ENCODE peak calls at places on chromosomes 12 and 14, in seven cellular contexts. R is foreskin melanocyte, H is nephron progenitor cell, D is HS-5, E is T-helper 2 cell, F is fibroblast of mammary gland, I is aorta. C is an unnamed sample.

GRCh38 chr12:66571361-66571760 is 107.5 kb downstream of the GRIP1 start:
- DNase-seq in R (peak), H (no peak), D (no peak), E (no peak), F (no peak), I (no peak), C (no peak)

GRCh38 chr14:49853572-49854375 is 1.2 kb upstream of the NEMF start:
- DNase-seq in R (peak), H (peak), D (no peak), E (peak), F (peak), I (peak), C (peak)

GRCh38 chr14:70642313-70643235 is 858 bp downstream of the TTC9 start:
- DNase-seq in R (no peak), H (peak), D (no peak), E (no peak), F (no peak), I (peak), C (peak)

GRCh38 chr12:6263931-6264330 is 46.6 kb upstream of the PLEKHG6 start:
- DNase-seq in R (no peak), H (no peak), D (no peak), E (no peak), F (no peak), I (no peak), C (peak)

GRCh38 chr12:85951823-85952222 is 77.7 kb downstream of the NTS start:
- DNase-seq in R (peak), H (no peak), D (no peak), E (no peak), F (peak), I (no peak), C (no peak)

GRCh38 chr14:103545219-103545914 is 16.4 kb downstream of the TRMT61A start:
- DNase-seq in R (no peak), H (no peak), D (no peak), E (no peak), F (no peak), I (peak), C (peak)

GRCh38 chr12:75766263-75767160 is 255.1 kb upstream of the KRR1 start:
- DNase-seq in R (peak), H (no peak), D (peak), E (no peak), F (peak), I (no peak), C (no peak)

GRCh38 chr14:36807727-36808126 is 146.1 kb downstream of the PAX9 start:
- DNase-seq in R (no peak), H (no peak), D (no peak), E (no peak), F (no peak), I (no peak), C (no peak)

GRCh38 chr14:59276235-59276634 is 87.8 kb downstream of the DAAM1 start:
- DNase-seq in R (no peak), H (no peak), D (no peak), E (no peak), F (no peak), I (no peak), C (no peak)

GRCh38 chr14:72736791-72737559 is 156.9 kb downstream of the DPF3 start:
- DNase-seq in R (no peak), H (no peak), D (no peak), E (no peak), F (peak), I (no peak), C (peak)

GRCh38 chr12:80412343-80412953 is 31.6 kb upstream of the PTPRQ start:
- DNase-seq in R (peak), H (peak), D (peak), E (no peak), F (peak), I (no peak), C (peak)

GRCh38 chr12:6570264-6570887 is 2.3 kb upstream of the NOP2 start:
- DNase-seq in R (no peak), H (peak), D (no peak), E (no peak), F (peak), I (peak), C (peak)

GRCh38 chr14:99602054-99602787 is 1.8 kb downstream of the CCDC85C start:
- DNase-seq in R (no peak), H (peak), D (no peak), E (no peak), F (no peak), I (no peak), C (no peak)

GRCh38 chr14:90091393-90091792 is 29.6 kb downstream of the KCNK13 start:
- DNase-seq in R (no peak), H (no peak), D (no peak), E (no peak), F (peak), I (no peak), C (no peak)

GRCh38 chr12:71186571-71187288 is 28.9 kb upstream of the TSPAN8 start:
- DNase-seq in R (no peak), H (no peak), D (no peak), E (no peak), F (peak), I (no peak), C (no peak)

GRCh38 chr12:104505095-104505819 is 48.5 kb downstream of the CHST11 start:
- DNase-seq in R (no peak), H (no peak), D (no peak), E (no peak), F (no peak), I (no peak), C (peak)

GRCh38 chr12:12398026-12398859 is 41.4 kb downstream of the BORCS5 start:
- DNase-seq in R (peak), H (no peak), D (peak), E (no peak), F (peak), I (no peak), C (no peak)

GRCh38 chr14:58077621-58078020 is 74.4 kb downstream of the ARMH4 start:
- DNase-seq in R (no peak), H (no peak), D (peak), E (no peak), F (peak), I (no peak), C (no peak)

GRCh38 chr14:56797569-56798446 is 12.5 kb downstream of the OTX2 start:
- DNase-seq in R (no peak), H (peak), D (no peak), E (no peak), F (no peak), I (no peak), C (no peak)

GRCh38 chr14:101972126-101972785 is 7.9 kb downstream of the DYNC1H1 start:
- DNase-seq in R (peak), H (no peak), D (peak), E (no peak), F (peak), I (peak), C (peak)

GRCh38 chr12:55637467-55637866 is 775 bp downstream of the OR10P1 start:
- DNase-seq in R (no peak), H (no peak), D (no peak), E (no peak), F (no peak), I (no peak), C (no peak)

GRCh38 chr12:62259311-62259992 is 752 bp upstream of the USP15 start:
- DNase-seq in R (no peak), H (no peak), D (no peak), E (no peak), F (no peak), I (no peak), C (no peak)

GRCh38 chr12:121966959-121967358 is 48.6 kb downstream of the CFAP251 start:
- DNase-seq in R (peak), H (no peak), D (no peak), E (no peak), F (no peak), I (no peak), C (no peak)

GRCh38 chr14:28576523-28576922 is 190.1 kb upstream of the FOXG1 start:
- DNase-seq in R (no peak), H (no peak), D (no peak), E (no peak), F (no peak), I (no peak), C (no peak)

GRCh38 chr14:48983355-48983888 is 602.8 kb downstream of the RPS29 start:
- DNase-seq in R (no peak), H (no peak), D (no peak), E (no peak), F (no peak), I (no peak), C (no peak)

GRCh38 chr12:52164624-52165023 is 27.2 kb downstream of the KRT80 start:
- DNase-seq in R (no peak), H (no peak), D (no peak), E (no peak), F (no peak), I (no peak), C (no peak)

GRCh38 chr12:114430306-114430705 is 24.4 kb upstream of the TBX5 start:
- DNase-seq in R (no peak), H (no peak), D (peak), E (no peak), F (peak), I (no peak), C (no peak)

GRCh38 chr12:109572506-109572845 is 828 bp downstream of the MMAB start:
- DNase-seq in R (no peak), H (no peak), D (no peak), E (no peak), F (no peak), I (no peak), C (no peak)

GRCh38 chr14:103348154-103348553 is 14.1 kb downstream of the EIF5 start:
- DNase-seq in R (no peak), H (no peak), D (no peak), E (no peak), F (peak), I (no peak), C (no peak)

C was measured in BE2C.